ENCODE peak calls at places on chromosomes 2 and 18, in four cellular contexts. Z is nephron progenitor cell; E is AG08396; X is CD8-positive, alpha-beta memory T cell. V is an unnamed sample.

GRCh38 chr2:3270095-3270478 is 107.5 kb downstream of the EIPR1 start:
- DNase-seq in X (no peak), Z (no peak), E (no peak), V (no peak)

GRCh38 chr2:1004398-1004797 is 53.7 kb downstream of the SNTG2 start:
- DNase-seq in Z (no peak), X (no peak), E (no peak), V (no peak)

GRCh38 chr18:67496469-67496868 is 20.1 kb downstream of the DSEL start:
- DNase-seq in X (no peak), E (no peak), Z (no peak), V (no peak)

GRCh38 chr2:148607553-148607952 is 37.0 kb upstream of the EPC2 start:
- DNase-seq in E (no peak), X (no peak), Z (no peak), V (no peak)

GRCh38 chr18:3400567-3401296 is 49.2 kb upstream of the TGIF1 start:
- DNase-seq in X (no peak), Z (no peak), E (no peak), V (no peak)

GRCh38 chr18:27752944-27753343 is 424.0 kb downstream of the CDH2 start:
- DNase-seq in Z (no peak), E (no peak), X (no peak), V (no peak)

GRCh38 chr18:44683566-44683965 is 2.9 kb downstream of the SETBP1 start:
- DNase-seq in E (no peak), Z (no peak), X (no peak), V (no peak)

GRCh38 chr2:202171246-202171833 is 67.1 kb downstream of the SUMO1 start:
- DNase-seq in E (peak; percentile 35), X (no peak), Z (peak; percentile 68), V (no peak)

GRCh38 chr2:188979119-188979729 is 5.1 kb downstream of the COL3A1 start:
- DNase-seq in X (no peak), Z (no peak), E (no peak), V (no peak)

GRCh38 chr2:238094438-238095022 is 5.6 kb upstream of the ESPNL start:
- DNase-seq in X (no peak), E (no peak), Z (no peak), V (no peak)

GRCh38 chr2:36562245-36562644 is 35.7 kb downstream of the FEZ2 start:
- DNase-seq in E (no peak), X (no peak), Z (no peak), V (no peak)

GRCh38 chr2:120262761-120263428 is 10.2 kb downstream of the RALB start:
- DNase-seq in E (no peak), Z (no peak), X (no peak), V (no peak)

GRCh38 chr18:73959341-73959740 is 188.3 kb downstream of the FBXO15 start:
- DNase-seq in X (no peak), Z (no peak), E (no peak), V (no peak)

GRCh38 chr2:227939271-227940027 is 68.0 kb downstream of the DAW1 start:
- DNase-seq in E (peak; percentile 26), X (no peak), Z (peak; percentile 43), V (peak; percentile 6)

V was measured in GM04504.